ENCODE peak calls at places on chromosomes 7 and 10, in seven cellular contexts. Y is globus pallidus; R is NCI-H1694; N is activated T-helper 9 cell treated with anti-CD3 and anti-CD28 coated beads, Interleukin-2, amount 50 U/mL, for 16 hours; I is NCI-H1092; F is uterus; H is NCI-H226. T is an unnamed sample.

GRCh38 chr7:22667562-22668239 is 59.3 kb upstream of the IL6 start:
- DNase-seq in Y (no peak), R (no peak), N (no peak), I (no peak), F (no peak), H (peak), T (no peak)

GRCh38 chr7:88429382-88429781 is 122.7 kb upstream of the STEAP4 start:
- DNase-seq in Y (no peak), R (no peak), N (no peak), I (no peak), F (no peak), H (no peak), T (no peak)

GRCh38 chr10:110311357-110311949 is 6.7 kb upstream of the SMNDC1 start:
- DNase-seq in Y (peak), R (peak), N (peak), I (peak), F (peak), H (peak), T (peak)

GRCh38 chr10:14074062-14074884 is 256.5 kb downstream of the FRMD4A start:
- DNase-seq in Y (no peak), R (peak), N (no peak), I (peak), F (peak), H (peak), T (peak)

GRCh38 chr7:50166997-50167961 is 74.2 kb upstream of the ZPBP start:
- DNase-seq in Y (no peak), R (no peak), N (no peak), I (no peak), F (no peak), H (no peak), T (no peak)

GRCh38 chr7:136259074-136259473 is 281.9 kb upstream of the MTPN start:
- DNase-seq in Y (no peak), R (no peak), N (no peak), I (no peak), F (no peak), H (no peak), T (no peak)

GRCh38 chr7:77476871-77477270 is 60.2 kb upstream of the PTPN12 start:
- DNase-seq in Y (no peak), R (no peak), N (no peak), I (no peak), F (no peak), H (no peak), T (no peak)

GRCh38 chr10:1382711-1383110 is 326.5 kb downstream of the WDR37 start:
- DNase-seq in Y (no peak), R (no peak), N (no peak), I (no peak), F (no peak), H (no peak), T (peak)

GRCh38 chr10:97336446-97336845 is 1.9 kb upstream of the FRAT2 start:
- DNase-seq in Y (no peak), R (no peak), N (no peak), I (no peak), F (no peak), H (no peak), T (no peak)

GRCh38 chr10:49028639-49029038 is 86.7 kb downstream of the VSTM4 start:
- DNase-seq in Y (no peak), R (no peak), N (no peak), I (no peak), F (no peak), H (no peak), T (no peak)

GRCh38 chr7:77327932-77328628 is 88.1 kb downstream of the GSAP start:
- DNase-seq in Y (no peak), R (no peak), N (no peak), I (no peak), F (no peak), H (no peak), T (no peak)

GRCh38 chr10:32205666-32206065 is 141.3 kb downstream of the EPC1 start:
- DNase-seq in Y (no peak), R (no peak), N (no peak), I (no peak), F (no peak), H (no peak), T (no peak)

GRCh38 chr7:13359656-13360055 is 629.8 kb downstream of the ETV1 start:
- DNase-seq in Y (no peak), R (no peak), N (no peak), I (no peak), F (no peak), H (no peak), T (no peak)

GRCh38 chr10:103630156-103630555 is 136.7 kb downstream of the NEURL1 start:
- DNase-seq in Y (no peak), R (no peak), N (no peak), I (no peak), F (no peak), H (no peak), T (no peak)

GRCh38 chr10:8071006-8071405 is 16.5 kb downstream of the GATA3 start:
- DNase-seq in Y (no peak), R (no peak), N (no peak), I (no peak), F (no peak), H (no peak), T (no peak)

GRCh38 chr10:58590152-58590551 is 77.5 kb downstream of the BICC1 start:
- DNase-seq in Y (no peak), R (no peak), N (no peak), I (no peak), F (peak), H (peak), T (no peak)

GRCh38 chr10:75426880-75427279 is 4.5 kb upstream of the LRMDA start:
- DNase-seq in Y (no peak), R (no peak), N (no peak), I (no peak), F (no peak), H (no peak), T (no peak)

GRCh38 chr10:58573144-58573543 is 60.5 kb downstream of the BICC1 start:
- DNase-seq in Y (no peak), R (no peak), N (no peak), I (no peak), F (no peak), H (no peak), T (no peak)

GRCh38 chr7:150631866-150632864 is at the start of gene GIMAP6:
- DNase-seq in Y (peak), R (no peak), N (peak), I (no peak), F (no peak), H (no peak), T (no peak)

GRCh38 chr10:29630205-29631048 is 4.3 kb downstream of the SVIL start:
- DNase-seq in Y (no peak), R (no peak), N (no peak), I (no peak), F (no peak), H (no peak), T (no peak)

GRCh38 chr7:44618045-44618444 is 11.6 kb downstream of the OGDH start:
- DNase-seq in Y (no peak), R (no peak), N (no peak), I (no peak), F (no peak), H (no peak), T (no peak)

GRCh38 chr7:112649560-112649959 is 140.6 kb downstream of the TMEM168 start:
- DNase-seq in Y (no peak), R (no peak), N (no peak), I (no peak), F (no peak), H (peak), T (no peak)

GRCh38 chr10:21515581-21516269 is 9.8 kb downstream of the SKIDA1 start:
- DNase-seq in Y (no peak), R (no peak), N (no peak), I (no peak), F (no peak), H (no peak), T (no peak)

GRCh38 chr10:109974509-109975191 is 33.1 kb upstream of the ADD3 start:
- DNase-seq in Y (no peak), R (no peak), N (no peak), I (no peak), F (no peak), H (peak), T (no peak)

GRCh38 chr7:128121731-128122576 is 90.7 kb upstream of the LRRC4 start:
- DNase-seq in Y (no peak), R (no peak), N (no peak), I (no peak), F (no peak), H (no peak), T (no peak)

GRCh38 chr7:40401406-40401805 is 266.6 kb downstream of the SUGCT start:
- DNase-seq in Y (no peak), R (no peak), N (no peak), I (no peak), F (no peak), H (no peak), T (no peak)

GRCh38 chr7:5210751-5211338 is 20.8 kb downstream of the WIPI2 start:
- DNase-seq in Y (no peak), R (no peak), N (no peak), I (no peak), F (no peak), H (no peak), T (no peak)

GRCh38 chr7:41045556-41046123 is 657.2 kb downstream of the INHBA start:
- DNase-seq in Y (no peak), R (peak), N (no peak), I (peak), F (no peak), H (no peak), T (peak)

GRCh38 chr7:105971867-105972266 is 8.8 kb downstream of the CDHR3 start:
- DNase-seq in Y (no peak), R (no peak), N (no peak), I (no peak), F (no peak), H (no peak), T (no peak)

GRCh38 chr7:155338632-155339320 is 41.1 kb downstream of the INSIG1 start:
- DNase-seq in Y (no peak), R (no peak), N (no peak), I (no peak), F (no peak), H (no peak), T (no peak)

GRCh38 chr10:63749915-63750314 is 228.7 kb downstream of the REEP3 start:
- DNase-seq in Y (no peak), R (no peak), N (no peak), I (no peak), F (no peak), H (no peak), T (no peak)

T was measured in stomach.